ENCODE peak calls at places on chromosome X, in four cellular contexts. One of them, this sample, is unnamed.

GRCh38 chrX:49278081-49278480 is 8.5 kb downstream of the PPP1R3F start:
- DNase-seq in astrocyte: no peak
- DNase-seq in tibial nerve: no peak
- DNase-seq in psoas muscle: no peak
- DNase-seq in this sample: no peak

GRCh38 chrX:39821011-39821708 is 276.6 kb downstream of the BCOR start:
- DNase-seq in astrocyte: peak; percentile 16
- DNase-seq in tibial nerve: no peak
- DNase-seq in psoas muscle: peak; percentile 57
- DNase-seq in this sample: no peak

GRCh38 chrX:152904151-152905080 is 6.5 kb downstream of the ZNF185 start:
- DNase-seq in astrocyte: peak; percentile 66
- DNase-seq in tibial nerve: peak; percentile 33
- DNase-seq in psoas muscle: peak; percentile 59
- DNase-seq in this sample: no peak

GRCh38 chrX:153830632-153831434 is 489 bp upstream of the PDZD4 start:
- DNase-seq in astrocyte: no peak
- DNase-seq in tibial nerve: no peak
- DNase-seq in psoas muscle: no peak
- DNase-seq in this sample: no peak

GRCh38 chrX:39903937-39904336 is 193.8 kb downstream of the BCOR start:
- DNase-seq in astrocyte: peak; percentile 56
- DNase-seq in tibial nerve: no peak
- DNase-seq in psoas muscle: no peak
- DNase-seq in this sample: no peak

GRCh38 chrX:34654939-34655338 is 2.1 kb downstream of the TMEM47 start:
- DNase-seq in astrocyte: no peak
- DNase-seq in tibial nerve: no peak
- DNase-seq in psoas muscle: no peak
- DNase-seq in this sample: no peak

GRCh38 chrX:54926978-54927377 is 6.4 kb downstream of the TRO start:
- DNase-seq in astrocyte: no peak
- DNase-seq in tibial nerve: no peak
- DNase-seq in psoas muscle: no peak
- DNase-seq in this sample: no peak

GRCh38 chrX:16870861-16871584 is 861 bp upstream of the RBBP7 start:
- DNase-seq in astrocyte: no peak
- DNase-seq in tibial nerve: peak; percentile 5
- DNase-seq in psoas muscle: peak; percentile 68
- DNase-seq in this sample: no peak

GRCh38 chrX:33149085-33149484 is 62.3 kb downstream of the DMD start:
- DNase-seq in astrocyte: no peak
- DNase-seq in tibial nerve: no peak
- DNase-seq in psoas muscle: no peak
- DNase-seq in this sample: no peak

GRCh38 chrX:68511255-68511654 is 12.4 kb downstream of the YIPF6 start:
- DNase-seq in astrocyte: no peak
- DNase-seq in tibial nerve: peak; percentile 65
- DNase-seq in psoas muscle: no peak
- DNase-seq in this sample: no peak

GRCh38 chrX:13101439-13102139 is 57.2 kb upstream of the FAM9C start:
- DNase-seq in astrocyte: peak; percentile 90
- DNase-seq in tibial nerve: peak; percentile 67
- DNase-seq in psoas muscle: peak; percentile 71
- DNase-seq in this sample: no peak

GRCh38 chrX:13103914-13104274 is 59.5 kb upstream of the FAM9C start:
- DNase-seq in astrocyte: no peak
- DNase-seq in tibial nerve: no peak
- DNase-seq in psoas muscle: no peak
- DNase-seq in this sample: no peak

GRCh38 chrX:13103111-13103913 is 58.9 kb upstream of the FAM9C start:
- DNase-seq in astrocyte: no peak
- DNase-seq in tibial nerve: no peak
- DNase-seq in psoas muscle: no peak
- DNase-seq in this sample: no peak

GRCh38 chrX:13099121-13099520 is 54.7 kb upstream of the FAM9C start:
- DNase-seq in astrocyte: no peak
- DNase-seq in tibial nerve: no peak
- DNase-seq in psoas muscle: no peak
- DNase-seq in this sample: no peak

DNA sequence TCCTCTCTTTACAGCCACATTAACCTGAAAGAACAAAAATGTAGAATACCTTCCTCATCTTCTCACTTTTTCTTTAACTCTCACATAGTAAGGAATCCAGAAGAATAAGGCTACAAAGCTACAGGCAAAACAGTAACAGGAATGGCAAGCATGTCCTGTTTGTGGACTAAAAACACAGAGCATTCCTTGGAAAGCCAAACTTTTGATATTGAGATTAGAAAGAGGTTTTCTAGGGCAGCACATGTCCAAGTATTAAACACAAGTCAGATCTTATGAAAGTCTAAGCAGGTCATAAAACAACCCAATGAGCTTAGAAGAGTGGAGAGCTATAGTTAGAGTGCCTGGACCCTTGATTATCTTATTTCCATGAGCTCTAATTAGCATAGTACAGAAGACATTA is 58.2 kb upstream of the FAM9C start:
- DNase-seq in astrocyte: peak; percentile 62
- DNase-seq in tibial nerve: no peak
- DNase-seq in psoas muscle: no peak
- DNase-seq in this sample: no peak
- H3K4me3 ChIP-seq in astrocyte: no peak overlapping the region
- H3K4me3 ChIP-seq in tibial nerve: no peak overlapping the region
- H3K4me3 ChIP-seq in psoas muscle: no peak overlapping the region
- H3K4me3 ChIP-seq in this sample: no peak overlapping the region

GRCh38 chrX:109184506-109185139 is 297.3 kb downstream of the GUCY2F start:
- DNase-seq in astrocyte: no peak
- DNase-seq in tibial nerve: no peak
- DNase-seq in psoas muscle: no peak
- DNase-seq in this sample: no peak
- TF ChIP-seq CTCF in astrocyte: no peak
- TF ChIP-seq CTCF in tibial nerve: no peak
- TF ChIP-seq CTCF in psoas muscle: no peak
- TF ChIP-seq CTCF in this sample: no peak

GRCh38 chrX:10979956-10980355 is 131.2 kb upstream of the HCCS start:
- DNase-seq in astrocyte: peak; percentile 14
- DNase-seq in tibial nerve: no peak
- DNase-seq in psoas muscle: no peak
- DNase-seq in this sample: no peak
- H3K27me3 ChIP-seq in astrocyte: no peaks in the 10 kb centered on the region
- H3K27me3 ChIP-seq in tibial nerve: no peaks in the 10 kb centered on the region
- H3K27me3 ChIP-seq in psoas muscle: no peaks in the 10 kb centered on the region
- H3K27me3 ChIP-seq in this sample: no peaks in the 10 kb centered on the region

GRCh38 chrX:80331285-80331684 is 89.0 kb upstream of the TENT5D start:
- DNase-seq in astrocyte: no peak
- DNase-seq in tibial nerve: no peak
- DNase-seq in psoas muscle: no peak
- DNase-seq in this sample: no peak

GRCh38 chrX:80335062-80335830 is 85.0 kb upstream of the TENT5D start:
- DNase-seq in astrocyte: no peak
- DNase-seq in tibial nerve: peak; percentile 8
- DNase-seq in psoas muscle: peak; percentile 61
- DNase-seq in this sample: no peak

DNA sequence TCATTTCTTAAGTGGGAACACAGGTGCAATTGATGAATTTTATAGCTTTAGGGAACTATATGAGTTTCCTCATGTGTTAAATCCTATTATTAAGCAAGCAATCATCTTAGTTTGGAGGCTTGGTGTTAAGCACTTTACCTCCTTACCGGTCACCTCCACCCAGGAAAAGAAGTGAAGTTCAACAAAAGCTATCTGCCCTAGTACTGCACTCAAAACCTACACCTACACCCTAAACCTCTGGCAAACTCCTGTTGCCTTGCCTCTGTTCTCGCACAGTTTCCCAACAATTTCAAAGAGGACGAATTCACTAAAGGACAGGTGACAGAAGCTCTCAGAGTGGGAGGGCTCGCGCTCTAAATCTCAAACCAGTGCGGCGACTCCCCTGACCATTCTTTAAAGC is 85.7 kb upstream of the TENT5D start:
- DNase-seq in astrocyte: no peak
- DNase-seq in tibial nerve: no peak
- DNase-seq in psoas muscle: no peak
- DNase-seq in this sample: no peak
- H3K4me3 ChIP-seq in astrocyte: peak overlapping the region; percentile 33
- H3K4me3 ChIP-seq in tibial nerve: peak overlapping the region; percentile 39
- H3K4me3 ChIP-seq in psoas muscle: peak overlapping the region; percentile 26
- H3K4me3 ChIP-seq in this sample: no peak overlapping the region

GRCh38 chrX:37995428-37995827 is 10.9 kb upstream of the SYTL5 start:
- DNase-seq in astrocyte: no peak
- DNase-seq in tibial nerve: no peak
- DNase-seq in psoas muscle: no peak
- DNase-seq in this sample: no peak
- TF ChIP-seq CTCF in astrocyte: no peak
- TF ChIP-seq CTCF in tibial nerve: no peak
- TF ChIP-seq CTCF in psoas muscle: no peak
- TF ChIP-seq CTCF in this sample: no peak

DNA sequence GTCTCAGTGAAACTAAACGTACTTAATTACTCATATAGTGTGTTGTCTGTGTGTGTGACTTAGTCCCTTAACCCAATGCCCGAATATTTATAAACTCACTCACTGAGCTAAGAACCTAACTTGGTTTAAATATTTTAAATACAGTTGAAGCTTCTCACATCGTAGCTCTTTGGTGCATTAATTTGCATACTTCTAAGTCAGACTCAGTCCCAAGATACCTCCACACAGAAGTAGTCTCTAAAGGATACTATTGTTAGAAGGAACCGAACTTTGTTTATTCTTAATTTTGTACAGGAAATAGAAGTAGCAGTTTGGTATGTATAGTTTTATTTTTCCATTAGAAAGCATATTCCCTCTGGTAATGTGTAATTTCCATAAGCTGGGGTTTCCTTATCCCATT is 54.0 kb upstream of the NKAP start:
- DNase-seq in astrocyte: no peak
- DNase-seq in tibial nerve: no peak
- DNase-seq in psoas muscle: no peak
- DNase-seq in this sample: no peak
- H3K27me3 ChIP-seq in astrocyte: peaks cover 68% of the 10 kb centered on the region
- H3K27me3 ChIP-seq in tibial nerve: no peaks in the 10 kb centered on the region
- H3K27me3 ChIP-seq in psoas muscle: peaks cover 17% of the 10 kb centered on the region
- H3K27me3 ChIP-seq in this sample: no peaks in the 10 kb centered on the region

DNA sequence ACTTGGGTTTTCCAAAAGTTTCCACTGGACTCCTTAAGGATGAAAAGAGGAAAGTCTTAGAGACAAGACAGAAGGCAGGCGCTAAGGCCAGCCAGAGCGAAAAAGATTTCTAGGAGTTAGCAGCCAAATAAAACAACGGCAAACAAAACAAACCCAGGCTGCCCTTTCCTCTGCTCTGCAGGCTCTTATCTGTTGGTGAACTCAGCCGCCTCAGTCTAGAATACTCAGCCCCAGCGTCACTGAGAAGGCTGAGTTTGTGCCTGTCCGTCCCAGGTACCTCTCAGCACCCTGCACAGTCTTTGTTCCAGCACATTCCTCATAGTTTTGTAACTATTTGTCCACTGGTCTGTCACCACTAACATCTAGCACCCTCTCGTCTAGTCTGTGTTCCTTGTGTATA is 75.6 kb upstream of the FAM9C start:
- DNase-seq in astrocyte: peak; percentile 64
- DNase-seq in tibial nerve: no peak
- DNase-seq in psoas muscle: no peak
- DNase-seq in this sample: no peak
- H3K4me3 ChIP-seq in astrocyte: no peak overlapping the region
- H3K4me3 ChIP-seq in tibial nerve: no peak overlapping the region
- H3K4me3 ChIP-seq in psoas muscle: no peak overlapping the region
- H3K4me3 ChIP-seq in this sample: no peak overlapping the region

This sample was measured in GM06990.